ENCODE peak calls at places on chromosomes 4 and X, in five cellular contexts. J is SK-N-SH, Q is GM12878, B is HepG2, Y is K562. A is an unnamed sample.
A peak's percentile ranks its signal among the peaks of the same experiment; 100 is the strongest.

GRCh38 chr4:73945140-73945539 is 36.7 kb downstream of the PF4 start:
- DNase-seq in J (no peak), Q (no peak), B (no peak), Y (no peak), A (no peak)

GRCh38 chrX:55908685-55909212 is 191.2 kb downstream of the RRAGB start:
- DNase-seq in J (no peak), Q (no peak), B (no peak), Y (peak; percentile 3), A (no peak)

GRCh38 chrX:124028177-124028576 is 66.7 kb downstream of the STAG2 start:
- DNase-seq in J (no peak), Q (no peak), B (no peak), Y (no peak), A (no peak)

GRCh38 chr4:186108391-186108790 is 3.9 kb downstream of the FAM149A start:
- DNase-seq in J (no peak), Q (no peak), B (no peak), Y (no peak), A (no peak)

GRCh38 chr4:105765690-105766407 is 57.3 kb downstream of the GSTCD start:
- DNase-seq in J (no peak), Q (no peak), B (peak; percentile 8), Y (peak; percentile 10), A (peak; percentile 63)

GRCh38 chrX:19886888-19887531 is 390 bp downstream of the SH3KBP1 start:
- DNase-seq in J (peak; percentile 67), Q (no peak), B (no peak), Y (peak; percentile 12), A (no peak)

GRCh38 chr4:1011022-1011694 is at the start of gene FGFRL1:
- DNase-seq in J (peak; percentile 79), Q (no peak), B (peak; percentile 70), Y (peak; percentile 96), A (peak; percentile 73)

GRCh38 chr4:55132775-55133174 is 7.4 kb upstream of the KDR start:
- DNase-seq in J (no peak), Q (no peak), B (no peak), Y (no peak), A (no peak)

GRCh38 chr4:76758290-76758882 is 139.6 kb downstream of the SOWAHB start:
- DNase-seq in J (peak; percentile 71), Q (no peak), B (peak; percentile 28), Y (peak; percentile 53), A (peak; percentile 42)

GRCh38 chrX:115428011-115428410 is 133.0 kb upstream of the PLS3 start:
- DNase-seq in J (no peak), Q (no peak), B (no peak), Y (no peak), A (no peak)

GRCh38 chr4:2882341-2882740 is 38.7 kb downstream of the ADD1 start:
- DNase-seq in J (no peak), Q (no peak), B (no peak), Y (no peak), A (no peak)

GRCh38 chr4:24063771-24064170 is 173.9 kb upstream of the PPARGC1A start:
- DNase-seq in J (peak; percentile 11), Q (no peak), B (no peak), Y (no peak), A (no peak)

GRCh38 chrX:115949900-115950822 is 220.4 kb upstream of the AGTR2 start:
- DNase-seq in J (peak; percentile 62), Q (no peak), B (peak; percentile 33), Y (no peak), A (no peak)

GRCh38 chr4:87497141-87497540 is 32.0 kb downstream of the SPARCL1 start:
- DNase-seq in J (no peak), Q (no peak), B (no peak), Y (peak; percentile 40), A (no peak)

GRCh38 chr4:3340703-3341088 is 47.9 kb downstream of the RGS12 start:
- DNase-seq in J (no peak), Q (no peak), B (no peak), Y (no peak), A (no peak)

GRCh38 chr4:180058731-180059215 is 2184.4 kb upstream of the TENM3 start:
- DNase-seq in J (peak; percentile 63), Q (no peak), B (no peak), Y (no peak), A (no peak)

GRCh38 chrX:133265331-133265730 is 47.2 kb upstream of the TFDP3 start:
- DNase-seq in J (no peak), Q (no peak), B (peak; percentile 12), Y (no peak), A (no peak)

GRCh38 chr4:5998333-5998936 is 19.8 kb downstream of the C4orf50 start:
- DNase-seq in J (peak; percentile 88), Q (no peak), B (peak; percentile 50), Y (peak; percentile 64), A (peak; percentile 45)

GRCh38 chr4:6476893-6477292 is 4.5 kb upstream of the PPP2R2C start:
- DNase-seq in J (no peak), Q (no peak), B (no peak), Y (no peak), A (no peak)

GRCh38 chr4:95215991-95216605 is 332.7 kb downstream of the UNC5C start:
- DNase-seq in J (no peak), Q (no peak), B (no peak), Y (no peak), A (no peak)

GRCh38 chr4:153142700-153143438 is 61.4 kb upstream of the TRIM2 start:
- DNase-seq in J (peak; percentile 72), Q (no peak), B (peak; percentile 63), Y (peak; percentile 74), A (peak; percentile 68)

GRCh38 chrX:145803508-145803907 is 14.1 kb upstream of the SLITRK2 start:
- DNase-seq in J (no peak), Q (no peak), B (no peak), Y (no peak), A (no peak)

GRCh38 chr4:80484707-80485106 is 149.2 kb downstream of the CFAP299 start:
- DNase-seq in J (no peak), Q (no peak), B (no peak), Y (no peak), A (no peak)

GRCh38 chr4:168688584-168688983 is 191.7 kb downstream of the PALLD start:
- DNase-seq in J (no peak), Q (no peak), B (no peak), Y (no peak), A (no peak)

GRCh38 chrX:20727447-20727846 is 460.7 kb upstream of the RPS6KA3 start:
- DNase-seq in J (no peak), Q (no peak), B (no peak), Y (no peak), A (no peak)

GRCh38 chr4:168291242-168291641 is 27.3 kb downstream of the DDX60 start:
- DNase-seq in J (no peak), Q (no peak), B (no peak), Y (no peak), A (no peak)

GRCh38 chr4:119118397-119118796 is 17.2 kb upstream of the MYOZ2 start:
- DNase-seq in J (no peak), Q (no peak), B (no peak), Y (no peak), A (no peak)

GRCh38 chrX:40380649-40381488 is 199.9 kb upstream of the ATP6AP2 start:
- DNase-seq in J (peak; percentile 31), Q (no peak), B (no peak), Y (no peak), A (no peak)

GRCh38 chrX:68416592-68416991 is 16.7 kb downstream of the OPHN1 start:
- DNase-seq in J (no peak), Q (no peak), B (no peak), Y (no peak), A (no peak)

GRCh38 chrX:20513185-20513584 is 246.5 kb upstream of the RPS6KA3 start:
- DNase-seq in J (no peak), Q (no peak), B (no peak), Y (no peak), A (no peak)

GRCh38 chr4:39699676-39700409 is 1.9 kb downstream of the UBE2K start:
- DNase-seq in J (no peak), Q (no peak), B (peak; percentile 42), Y (peak; percentile 46), A (no peak)

DNA sequence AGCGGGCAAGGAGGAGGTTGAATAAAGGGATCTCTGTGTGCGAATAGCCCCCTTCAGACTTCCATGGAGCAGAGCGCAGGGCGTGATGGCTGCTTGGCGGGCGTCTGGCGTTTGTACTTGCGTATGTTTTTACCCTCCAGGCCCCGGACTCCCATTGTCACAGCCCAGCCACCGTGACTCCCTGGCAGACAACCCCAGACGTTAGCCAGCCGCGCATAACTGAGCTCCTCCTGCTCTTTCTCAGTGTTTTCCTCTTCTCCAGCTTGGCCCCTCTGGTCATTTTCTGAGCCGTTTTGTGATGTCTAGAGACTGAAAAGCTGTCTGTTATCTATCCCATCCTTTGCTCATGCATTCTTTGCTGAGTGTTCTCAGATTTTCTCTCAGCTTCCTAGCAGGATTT is 54.3 kb downstream of the IGFBP7 start:
- DNase-seq in J (peak; percentile 64), Q (no peak), B (no peak), Y (no peak), A (no peak)
- H3K9ac ChIP-seq in J (no peak overlapping the region), Q (no peak overlapping the region), B (no peak overlapping the region), Y (no peak overlapping the region), A (no peak overlapping the region)

DNA sequence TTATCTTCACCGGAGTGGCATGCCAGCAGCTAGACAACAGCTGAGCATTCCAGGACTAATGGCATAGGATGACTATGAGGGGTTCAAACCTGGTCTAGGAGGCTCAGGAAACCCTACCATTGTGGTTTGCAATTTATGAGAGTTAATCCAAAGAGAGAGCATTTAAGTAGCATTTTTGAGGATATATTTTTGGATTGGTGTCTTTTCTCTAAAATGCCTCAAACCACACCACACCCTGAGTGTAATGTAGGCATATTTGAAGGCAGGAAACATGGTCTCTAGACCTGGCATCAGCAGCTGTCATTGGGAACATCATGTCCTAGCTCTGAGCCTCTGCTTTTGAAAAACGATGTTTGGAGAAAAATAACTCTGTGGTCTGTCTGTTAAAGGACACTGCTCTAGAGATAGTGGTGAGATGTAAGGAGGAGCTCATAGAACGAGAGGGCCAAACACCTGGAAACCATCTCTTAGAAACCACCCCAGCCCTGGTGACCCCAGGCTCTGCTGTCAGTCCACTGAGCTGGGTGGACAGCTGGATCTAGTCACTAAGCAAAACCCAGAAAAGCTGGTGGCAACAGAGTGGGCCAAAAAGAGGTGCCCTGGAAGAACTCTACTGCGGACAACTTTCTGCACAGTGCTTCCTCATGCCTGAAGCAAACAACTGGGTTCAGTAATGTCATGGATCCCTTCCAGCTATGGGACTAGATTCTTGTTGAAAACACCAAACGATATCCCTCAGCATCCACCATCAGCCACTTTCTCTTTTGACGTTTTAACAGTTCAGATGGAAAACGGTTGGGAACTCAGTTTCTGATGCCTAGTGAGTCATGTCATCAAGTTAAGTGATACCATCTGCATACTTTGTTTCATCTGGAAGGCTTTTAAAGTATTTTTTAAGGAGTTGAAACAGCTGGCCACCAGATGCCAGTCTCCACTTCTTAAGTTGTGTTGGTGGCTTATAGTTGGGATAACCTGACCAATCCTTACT is 100.2 kb upstream of the C1QTNF7 start:
- DNase-seq in J (no peak), Q (no peak), B (no peak), Y (no peak), A (no peak)
- H3K27ac ChIP-seq in J (peak overlapping the region; percentile 57), Q (no peak overlapping the region), B (no peak overlapping the region), Y (no peak overlapping the region), A (no peak overlapping the region)

GRCh38 chr4:13322681-13323101 is 161.4 kb downstream of the RAB28 start:
- DNase-seq in J (no peak), Q (no peak), B (no peak), Y (no peak), A (no peak)
- TF ChIP-seq REST in J (no peak), Q (no peak), B (no peak), Y (no peak), A (no peak)

DNA sequence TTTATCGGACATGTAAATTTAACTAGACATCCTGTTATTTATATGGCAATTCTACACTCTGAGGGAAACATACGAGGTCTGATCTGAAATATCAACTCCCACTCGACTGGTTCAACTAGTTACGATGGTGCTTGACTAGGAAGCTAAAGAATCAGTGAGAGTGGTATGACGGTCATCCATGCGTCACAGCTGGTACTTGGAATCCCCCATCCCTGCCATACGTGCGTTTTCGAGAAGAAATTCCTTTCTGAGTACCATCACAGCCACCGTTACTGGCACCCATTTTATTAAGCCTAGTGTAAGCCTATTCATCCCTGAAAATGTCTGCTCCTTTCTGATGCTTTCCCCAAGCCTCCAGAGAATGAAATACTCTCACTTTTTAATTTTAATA is 695 bp upstream of the PIGA start:
- DNase-seq in J (peak; percentile 44), Q (no peak), B (no peak), Y (peak; percentile 8), A (no peak)
- H3K9ac ChIP-seq in J (peak overlapping the region; percentile 64), Q (peak overlapping the region; percentile 1), B (peak overlapping the region; percentile 34), Y (peak overlapping the region; percentile 54), A (peak overlapping the region; percentile 23)